ENCODE peak calls at places on chromosomes 2 and 18, in six cellular contexts. E is DND-41, R is GM12878, Q is GM23248, Y is neural progenitor cell, D is HepG2. S is an unnamed sample.
A peak's percentile ranks its signal among the peaks of the same experiment; 100 is the strongest.

GRCh38 chr2:13193075-13193474 is 476.3 kb downstream of the TRIB2 start:
- DNase-seq in E (peak; percentile 37), R (no peak), Q (no peak), Y (no peak), D (no peak), S (no peak)

GRCh38 chr2:200705305-200705985 is 106.3 kb upstream of the BZW1 start:
- DNase-seq in Q (no peak), Y (peak; percentile 67), D (peak; percentile 30), R (no peak), E (peak; percentile 22), S (no peak)

GRCh38 chr2:1855150-1855549 is 110.8 kb upstream of the PXDN start:
- DNase-seq in Y (peak; percentile 94), E (no peak), Q (no peak), D (no peak), R (no peak), S (peak; percentile 48)

GRCh38 chr2:169237286-169237685 is 125.0 kb downstream of the LRP2 start:
- DNase-seq in Y (no peak), E (no peak), R (no peak), Q (no peak), D (no peak), S (no peak)

GRCh38 chr2:202038471-202039277 is 5.0 kb downstream of the FZD7 start:
- DNase-seq in E (no peak), R (no peak), D (no peak), Y (peak; percentile 48), Q (peak; percentile 65), S (peak; percentile 60)

GRCh38 chr2:26298638-26299393 is 47.1 kb upstream of the SELENOI start:
- DNase-seq in Q (peak; percentile 81), Y (peak; percentile 49), D (peak; percentile 27), R (peak; percentile 9), E (peak; percentile 26), S (peak; percentile 45)

GRCh38 chr2:191866195-191866594 is 19.3 kb upstream of the CAVIN2 start:
- DNase-seq in Y (no peak), Q (no peak), D (peak; percentile 23), R (no peak), E (no peak), S (no peak)

GRCh38 chr2:196372276-196372809 is 201.0 kb upstream of the STK17B start:
- DNase-seq in D (no peak), Q (no peak), R (no peak), E (no peak), Y (no peak), S (no peak)

GRCh38 chr2:185700883-185701282 is 37.7 kb upstream of the FSIP2 start:
- DNase-seq in R (no peak), E (no peak), D (no peak), Y (peak; percentile 21), Q (no peak), S (no peak)

GRCh38 chr2:17416891-17417391 is 101.3 kb downstream of the RAD51AP2 start:
- DNase-seq in D (no peak), Q (peak; percentile 87), R (no peak), Y (no peak), E (no peak), S (no peak)

GRCh38 chr2:99278793-99279291 is 22.2 kb downstream of the LYG1 start:
- DNase-seq in D (peak; percentile 99), Y (no peak), Q (peak; percentile 87), E (no peak), R (no peak), S (peak; percentile 49)

GRCh38 chr18:48668466-48669179 is 129.8 kb downstream of the CTIF start:
- DNase-seq in Y (no peak), R (no peak), D (no peak), Q (no peak), E (no peak), S (no peak)

GRCh38 chr2:221204699-221205098 is 367.4 kb downstream of the EPHA4 start:
- DNase-seq in Y (no peak), Q (no peak), E (no peak), R (no peak), D (no peak), S (peak; percentile 18)

GRCh38 chr2:238277695-238278094 is 10.7 kb downstream of the PER2 start:
- DNase-seq in R (no peak), Y (peak; percentile 66), E (no peak), D (no peak), Q (no peak), S (no peak)

GRCh38 chr18:22394428-22394827 is 23.3 kb downstream of the CTAGE1 start:
- DNase-seq in R (no peak), E (no peak), D (no peak), Q (no peak), Y (no peak), S (no peak)

GRCh38 chr2:42230891-42231290 is 61.7 kb downstream of the EML4 start:
- DNase-seq in Q (no peak), R (no peak), E (no peak), Y (peak; percentile 4), D (no peak), S (no peak)

GRCh38 chr2:149606251-149606811 is 18.8 kb upstream of the MMADHC start:
- DNase-seq in Y (no peak), Q (no peak), E (no peak), R (no peak), D (no peak), S (no peak)

GRCh38 chr2:126913329-126913728 is 14.6 kb downstream of the TEX51 start:
- DNase-seq in Y (no peak), R (no peak), E (no peak), D (no peak), Q (no peak), S (no peak)

GRCh38 chr18:46917808-46918600 is 602 bp downstream of the KATNAL2 start:
- DNase-seq in E (peak; percentile 46), D (no peak), Y (peak; percentile 48), Q (peak; percentile 64), R (no peak), S (peak; percentile 34)

GRCh38 chr18:71784777-71785176 is 759.4 kb downstream of the CBLN2 start:
- DNase-seq in Q (peak; percentile 6), D (peak; percentile 10), Y (no peak), E (peak; percentile 6), R (no peak), S (peak; percentile 39)

GRCh38 chr18:11074879-11075278 is 74.5 kb downstream of the PIEZO2 start:
- DNase-seq in R (no peak), Y (no peak), D (no peak), E (no peak), Q (no peak), S (no peak)

GRCh38 chr2:237512774-237513466 is 25.9 kb downstream of the MLPH start:
- DNase-seq in Q (peak; percentile 87), R (peak; percentile 28), E (peak; percentile 81), Y (peak; percentile 74), D (peak; percentile 92), S (peak; percentile 93)

GRCh38 chr2:234983011-234983726 is 31.4 kb downstream of the SH3BP4 start:
- DNase-seq in D (no peak), Q (no peak), Y (no peak), E (no peak), R (no peak), S (no peak)

GRCh38 chr2:239678186-239678490 is 277.3 kb upstream of the HDAC4 start:
- DNase-seq in Q (no peak), Y (no peak), E (no peak), D (no peak), R (no peak), S (no peak)

GRCh38 chr2:207133862-207134519 is 31.8 kb downstream of the KLF7 start:
- DNase-seq in Q (peak; percentile 78), Y (peak; percentile 16), E (no peak), D (no peak), R (no peak), S (peak; percentile 47)

GRCh38 chr2:135685361-135685760 is 56.3 kb upstream of the UBXN4 start:
- DNase-seq in R (no peak), D (no peak), Q (peak; percentile 72), Y (no peak), E (no peak), S (no peak)

GRCh38 chr2:146992057-146992456 is 852.8 kb upstream of the ACVR2A start:
- DNase-seq in R (no peak), Y (no peak), Q (peak; percentile 44), E (no peak), D (no peak), S (no peak)

GRCh38 chr2:62304429-62305417 is 108.8 kb downstream of the B3GNT2 start:
- DNase-seq in Y (peak; percentile 34), R (peak; percentile 71), Q (peak; percentile 28), D (peak; percentile 57), E (peak; percentile 36), S (peak; percentile 68)

GRCh38 chr18:58572181-58572580 is 56.7 kb downstream of the ALPK2 start:
- DNase-seq in D (no peak), Y (no peak), R (no peak), E (no peak), Q (peak; percentile 98), S (peak; percentile 53)

GRCh38 chr2:54915101-54915500 is 135.2 kb downstream of the RTN4 start:
- DNase-seq in Y (no peak), Q (no peak), E (no peak), R (no peak), D (no peak), S (no peak)

GRCh38 chr18:77990901-77991300 is 741.3 kb downstream of the GALR1 start:
- DNase-seq in R (no peak), Q (no peak), Y (no peak), E (no peak), D (no peak), S (no peak)

GRCh38 chr2:65377556-65378307 is 54.7 kb downstream of the SPRED2 start:
- DNase-seq in Q (peak; percentile 92), R (no peak), Y (no peak), D (no peak), E (no peak), S (peak; percentile 72)
- H3K4me1 ChIP-seq in Q (peaks cover 45% of the 10 kb centered on the region), R (peaks cover 30% of the 10 kb centered on the region), Y (peaks cover 13% of the 10 kb centered on the region), D (peaks cover 95% of the 10 kb centered on the region), E (peaks cover 20% of the 10 kb centered on the region), S (peaks cover 45% of the 10 kb centered on the region)

GRCh38 chr2:45003586-45004568 is 5.4 kb downstream of the SIX2 start:
- DNase-seq in R (no peak), Y (peak; percentile 58), Q (no peak), D (no peak), E (no peak), S (no peak)
- TF ChIP-seq EZH2 in R (no peak), Y (peak; percentile 100), Q (no peak), D (no peak), E (no peak), S (no peak)

DNA sequence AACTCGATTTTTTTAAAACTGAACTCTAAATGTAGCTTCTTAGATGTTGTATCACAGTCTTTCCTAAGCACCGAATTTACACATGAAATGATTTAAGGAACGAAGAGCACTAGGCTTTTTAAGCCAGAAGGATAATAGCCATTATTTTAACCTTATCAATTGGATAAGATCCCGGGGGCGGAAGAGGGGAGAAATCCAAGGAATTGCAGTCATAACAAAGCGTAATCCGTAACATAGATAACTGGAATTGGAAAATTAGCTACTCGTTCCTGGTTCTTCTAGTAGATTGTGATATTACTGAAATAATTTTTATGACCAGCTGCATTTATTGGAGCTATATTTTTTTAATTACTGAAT is 988 bp upstream of the KANSL1L start:
- DNase-seq in Y (peak; percentile 56), E (no peak), Q (no peak), D (no peak), R (no peak), S (no peak)
- H3K27ac ChIP-seq in Y (no peak overlapping the region), E (peak overlapping the region; percentile 98), Q (peak overlapping the region; percentile 61), D (no peak overlapping the region), R (no peak overlapping the region), S (peak overlapping the region; percentile 89)

DNA sequence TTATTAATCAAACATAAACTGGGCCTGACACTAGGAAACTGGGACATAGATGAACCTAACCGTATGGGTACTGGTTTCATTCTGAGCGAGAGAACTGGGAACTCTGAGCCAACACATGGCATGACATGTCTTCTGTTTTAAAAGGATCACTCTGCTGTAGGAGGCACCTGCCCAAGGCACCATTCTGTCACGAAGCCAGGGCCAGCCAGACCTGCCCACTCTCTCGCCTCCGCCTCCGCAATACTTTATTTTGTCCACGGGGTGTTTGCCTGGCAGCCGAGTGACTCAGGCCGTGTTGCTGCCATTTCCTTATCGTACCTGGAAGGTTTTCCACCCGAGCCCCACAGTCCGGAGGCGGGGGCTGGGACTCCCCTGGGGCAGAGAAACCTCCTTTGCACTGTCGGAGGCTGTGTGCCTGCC is 120.4 kb upstream of the ACKR3 start:
- DNase-seq in Y (no peak), R (no peak), D (no peak), Q (no peak), E (no peak), S (no peak)
- H3K4me1 ChIP-seq in Y (no peaks in the 10 kb centered on the region), R (no peaks in the 10 kb centered on the region), D (no peaks in the 10 kb centered on the region), Q (no peaks in the 10 kb centered on the region), E (no peaks in the 10 kb centered on the region), S (no peaks in the 10 kb centered on the region)

S was measured in hepatocyte.